ENCODE peak calls at places on chromosomes 3 and 15, in five cellular contexts. M is HepG2, X is A549, K is H1, Z is K562. I is an unnamed sample. For H3K4me1, the result is how much of the 10 kb centered on the place peaks cover.

GRCh38 chr3:114178770-114179368 is at the start of gene DRD3:
- DNase-seq in M (no peak), X (no peak), K (no peak), Z (no peak), I (no peak)

GRCh38 chr15:98075441-98075840 is 114.9 kb downstream of the ARRDC4 start:
- DNase-seq in X (no peak), K (no peak), Z (no peak), M (no peak), I (no peak)

GRCh38 chr15:85443593-85444328 is 63.4 kb downstream of the AKAP13 start:
- DNase-seq in X (peak), Z (no peak), K (no peak), M (peak), I (peak)

GRCh38 chr15:41620536-41621199 is 39.5 kb upstream of the MGA start:
- DNase-seq in Z (no peak), M (no peak), X (no peak), K (no peak), I (no peak)

GRCh38 chr3:115146418-115147328 is at the start of gene ZBTB20:
- DNase-seq in X (peak), M (peak), K (peak), Z (peak), I (no peak)

GRCh38 chr15:77004189-77004588 is 9.3 kb downstream of the PSTPIP1 start:
- DNase-seq in Z (no peak), M (no peak), K (no peak), X (no peak), I (no peak)

GRCh38 chr3:62529230-62529629 is 155.9 kb upstream of the FEZF2 start:
- DNase-seq in K (peak), M (peak), Z (peak), X (no peak), I (no peak)

GRCh38 chr15:92900712-92901052 is 558 bp downstream of the CHD2 start:
- DNase-seq in M (no peak), K (no peak), X (no peak), Z (no peak), I (no peak)

GRCh38 chr3:35744419-35744818 is 105.1 kb downstream of the ARPP21 start:
- DNase-seq in Z (no peak), K (peak), M (no peak), X (no peak), I (no peak)

GRCh38 chr3:184384856-184385422 is 5.1 kb downstream of the CHRD start:
- DNase-seq in Z (no peak), M (no peak), K (no peak), X (no peak), I (no peak)

GRCh38 chr15:58513681-58514336 is 82.0 kb downstream of the LIPC start:
- DNase-seq in X (no peak), M (no peak), Z (no peak), K (no peak), I (no peak)

GRCh38 chr3:31568649-31569048 is 35.9 kb downstream of the STT3B start:
- DNase-seq in M (no peak), Z (no peak), X (no peak), K (no peak), I (no peak)

GRCh38 chr3:4425707-4426106 is 41.4 kb downstream of the SUMF1 start:
- DNase-seq in M (no peak), K (no peak), X (no peak), Z (no peak), I (no peak)

GRCh38 chr3:156509209-156510174 is 45.4 kb downstream of the SSR3 start:
- DNase-seq in Z (peak), M (peak), K (no peak), X (peak), I (no peak)

GRCh38 chr3:119763466-119763865 is 18.4 kb upstream of the NR1I2 start:
- DNase-seq in X (no peak), M (no peak), K (no peak), Z (no peak), I (no peak)

GRCh38 chr3:175392653-175393052 is 533.5 kb downstream of the NAALADL2 start:
- DNase-seq in M (no peak), Z (no peak), K (no peak), X (no peak), I (no peak)

GRCh38 chr3:159273608-159274007 is 471.8 kb downstream of the MFSD1 start:
- DNase-seq in M (peak), X (no peak), Z (no peak), K (no peak), I (no peak)

GRCh38 chr3:21528291-21528690 is 222.7 kb downstream of the ZNF385D start:
- DNase-seq in K (no peak), Z (no peak), M (no peak), X (no peak), I (no peak)

GRCh38 chr15:57322602-57323250 is 53.6 kb upstream of the CGNL1 start:
- DNase-seq in X (no peak), K (no peak), M (no peak), Z (no peak), I (no peak)

GRCh38 chr15:58407366-58407765 is 24.4 kb upstream of the LIPC start:
- DNase-seq in X (no peak), Z (no peak), M (no peak), K (no peak), I (no peak)

GRCh38 chr15:90495067-90495466 is 34.7 kb upstream of the CRTC3 start:
- DNase-seq in M (no peak), X (no peak), K (no peak), Z (peak), I (no peak)

GRCh38 chr3:161957467-161957866 is 460.9 kb downstream of the OTOL1 start:
- DNase-seq in M (no peak), Z (no peak), X (no peak), K (no peak), I (no peak)

GRCh38 chr15:85593809-85594441 is 200.8 kb downstream of the KLHL25 start:
- DNase-seq in Z (no peak), X (no peak), K (no peak), M (no peak), I (no peak)

GRCh38 chr3:58691997-58692396 is 25.4 kb upstream of the FAM3D start:
- DNase-seq in X (no peak), K (no peak), M (no peak), Z (no peak), I (no peak)

GRCh38 chr3:50418845-50419244 is 59.5 kb upstream of the TMEM115 start:
- DNase-seq in M (no peak), Z (peak), K (no peak), X (no peak), I (no peak)

GRCh38 chr15:84595660-84596059 is 5.1 kb upstream of the ZSCAN2 start:
- DNase-seq in X (no peak), K (no peak), Z (no peak), M (no peak), I (no peak)

GRCh38 chr3:56890448-56891083 is 88.8 kb upstream of the ARHGEF3 start:
- DNase-seq in M (no peak), X (no peak), Z (no peak), K (no peak), I (no peak)

GRCh38 chr3:142997330-142997729 is 4.0 kb upstream of the U2SURP start:
- DNase-seq in Z (no peak), K (no peak), M (no peak), X (no peak), I (no peak)

GRCh38 chr15:77024273-77025065 is 29.5 kb downstream of the PSTPIP1 start:
- DNase-seq in Z (peak), K (no peak), X (peak), M (peak), I (no peak)

GRCh38 chr3:39962566-39962965 is 153.2 kb downstream of the MYRIP start:
- DNase-seq in Z (no peak), X (no peak), M (no peak), K (no peak), I (no peak)
- TF ChIP-seq HDAC2 in Z (no peak), X (no peak), M (no peak), K (no peak), I (no peak)

DNA sequence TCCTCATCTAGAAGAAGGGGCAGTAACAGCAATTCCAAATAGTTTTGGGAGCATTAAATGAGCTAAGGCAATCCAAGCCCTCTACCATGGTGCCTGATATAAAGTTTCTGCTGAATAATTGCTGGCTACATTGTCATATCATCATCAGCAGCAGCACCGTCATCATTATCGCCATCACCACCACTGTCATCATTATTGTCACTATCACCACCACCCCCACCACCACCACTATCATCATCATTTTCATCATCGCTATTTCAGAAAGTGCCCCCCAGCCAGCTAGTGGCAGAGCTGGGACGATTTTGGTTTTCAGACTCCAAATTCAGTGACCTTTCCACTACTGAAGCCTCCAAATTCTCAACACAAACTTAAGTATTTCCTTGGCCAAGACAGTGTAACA is 15.0 kb downstream of the XCR1 start:
- DNase-seq in X (no peak), Z (no peak), M (no peak), K (no peak), I (no peak)
- TF ChIP-seq EP300 in X (no peak), Z (no peak), M (no peak), K (no peak), I (no peak)

GRCh38 chr15:89335289-89336041 is 841 bp upstream of the POLG start:
- DNase-seq in X (no peak), Z (peak), K (no peak), M (peak), I (no peak)

GRCh38 chr15:89334510-89335288 is at the start of gene POLG:
- DNase-seq in M (peak), K (peak), X (peak), Z (peak), I (peak)

GRCh38 chr15:89332446-89332845 is 2.2 kb downstream of the POLG start:
- DNase-seq in M (peak), X (peak), Z (peak), K (no peak), I (no peak)

GRCh38 chr15:89333011-89333860 is 1.4 kb downstream of the POLG start:
- DNase-seq in K (no peak), M (no peak), X (no peak), Z (no peak), I (no peak)

GRCh38 chr15:89333959-89334509 is 590 bp downstream of the POLG start:
- DNase-seq in K (no peak), X (no peak), Z (no peak), M (no peak), I (no peak)
- H3K4me1 ChIP-seq in K (under half), X (under half), Z (under half), M (half or more), I (under half)

GRCh38 chr3:13670292-13670691 is 121.4 kb downstream of the FBLN2 start:
- DNase-seq in X (no peak), K (no peak), Z (no peak), M (no peak), I (no peak)
- TF ChIP-seq HDAC2 in X (no peak), K (no peak), Z (no peak), M (no peak), I (no peak)